ENCODE peak calls at places on chromosomes 13 and 19, in six cellular contexts. G is A673, D is dorsolateral prefrontal cortex, R is body of pancreas, X is left lung, B is HCT116. I is an unnamed sample.

GRCh38 chr19:34171539-34171876 is 796 bp upstream of the LSM14A start:
- DNase-seq in G (no peak), D (no peak), R (no peak), X (no peak), B (no peak), I (peak; percentile 34)

GRCh38 chr13:98215508-98215907 is 38.4 kb upstream of the RNF113B start:
- DNase-seq in G (no peak), D (no peak), R (no peak), X (no peak), B (no peak), I (no peak)

GRCh38 chr19:16594681-16595091 is 22.5 kb upstream of the SLC35E1 start:
- DNase-seq in G (no peak), D (no peak), R (no peak), X (no peak), B (no peak), I (no peak)

GRCh38 chr13:112456138-112457056 is 80.2 kb downstream of the SPACA7 start:
- DNase-seq in G (no peak), D (no peak), R (no peak), X (no peak), B (no peak), I (no peak)

GRCh38 chr19:13817615-13818371 is 22.6 kb downstream of the ZSWIM4 start:
- DNase-seq in G (no peak), D (no peak), R (peak; percentile 89), X (peak; percentile 91), B (no peak), I (no peak)

GRCh38 chr19:46761418-46761831 is 15.2 kb upstream of the STRN4 start:
- DNase-seq in G (no peak), D (no peak), R (no peak), X (no peak), B (no peak), I (no peak)

GRCh38 chr19:18662972-18663732 is 20.3 kb upstream of the CRTC1 start:
- DNase-seq in G (no peak), D (no peak), R (no peak), X (no peak), B (no peak), I (no peak)

GRCh38 chr19:29542327-29542726 is 16.5 kb downstream of the VSTM2B start:
- DNase-seq in G (no peak), D (no peak), R (no peak), X (no peak), B (no peak), I (no peak)

GRCh38 chr13:29847501-29847983 is 2.9 kb downstream of the UBL3 start:
- DNase-seq in G (peak; percentile 59), D (no peak), R (peak; percentile 34), X (no peak), B (no peak), I (no peak)

GRCh38 chr19:10517760-10518443 is 655 bp upstream of the S1PR5 start:
- DNase-seq in G (peak; percentile 45), D (peak; percentile 45), R (peak; percentile 56), X (no peak), B (no peak), I (no peak)

GRCh38 chr13:84661718-84662117 is 779.4 kb upstream of the SLITRK1 start:
- DNase-seq in G (no peak), D (no peak), R (no peak), X (no peak), B (no peak), I (no peak)

GRCh38 chr13:33123066-33123940 is 107.1 kb downstream of the KL start:
- DNase-seq in G (peak; percentile 98), D (no peak), R (peak; percentile 20), X (no peak), B (no peak), I (no peak)

GRCh38 chr13:25432686-25433085 is 60.9 kb downstream of the ATP8A2 start:
- DNase-seq in G (no peak), D (no peak), R (no peak), X (no peak), B (no peak), I (no peak)

GRCh38 chr19:46402725-46403124 is 10.6 kb downstream of the CCDC8 start:
- DNase-seq in G (no peak), D (no peak), R (no peak), X (no peak), B (no peak), I (no peak)

GRCh38 chr13:20702530-20702929 is 969 bp upstream of the IL17D start:
- DNase-seq in G (no peak), D (no peak), R (no peak), X (no peak), B (no peak), I (no peak)

GRCh38 chr13:43878897-43879322 is 630 bp downstream of the CCDC122 start:
- DNase-seq in G (no peak), D (peak; percentile 67), R (peak; percentile 72), X (peak; percentile 95), B (no peak), I (no peak)

GRCh38 chr13:23868521-23868920 is 20.7 kb downstream of the MIPEP start:
- DNase-seq in G (no peak), D (no peak), R (no peak), X (no peak), B (no peak), I (peak; percentile 84)

GRCh38 chr19:3618144-3618810 is 8.3 kb downstream of the CACTIN start:
- DNase-seq in G (peak; percentile 66), D (peak; percentile 58), R (peak; percentile 62), X (peak; percentile 90), B (no peak), I (no peak)

DNA sequence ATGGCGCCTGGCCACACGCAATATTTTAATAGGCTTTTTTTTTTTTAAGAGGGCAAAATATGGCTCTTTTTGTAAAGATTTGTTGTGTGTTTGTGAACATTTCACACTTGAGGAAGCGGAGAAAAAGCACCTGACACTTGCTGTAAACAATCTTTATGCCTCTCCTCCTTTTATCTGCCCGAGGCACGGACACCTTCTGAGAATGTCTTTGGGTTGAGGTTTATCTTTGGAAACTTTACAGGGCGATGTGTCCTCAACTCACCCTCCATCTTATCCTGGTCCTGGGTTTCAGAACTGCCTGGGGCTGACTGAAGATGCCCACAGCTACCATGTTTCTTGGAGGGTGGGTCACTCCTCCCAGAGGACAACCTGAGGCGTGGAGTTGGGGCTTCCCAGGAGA is 44.0 kb downstream of the ZNF627 start:
- DNase-seq in G (no peak), D (no peak), R (no peak), X (no peak), B (no peak), I (no peak)
- H3K27ac ChIP-seq in G (no peak overlapping the region), D (no peak overlapping the region), R (no peak overlapping the region), X (no peak overlapping the region), B (no peak overlapping the region), I (no peak overlapping the region)

DNA sequence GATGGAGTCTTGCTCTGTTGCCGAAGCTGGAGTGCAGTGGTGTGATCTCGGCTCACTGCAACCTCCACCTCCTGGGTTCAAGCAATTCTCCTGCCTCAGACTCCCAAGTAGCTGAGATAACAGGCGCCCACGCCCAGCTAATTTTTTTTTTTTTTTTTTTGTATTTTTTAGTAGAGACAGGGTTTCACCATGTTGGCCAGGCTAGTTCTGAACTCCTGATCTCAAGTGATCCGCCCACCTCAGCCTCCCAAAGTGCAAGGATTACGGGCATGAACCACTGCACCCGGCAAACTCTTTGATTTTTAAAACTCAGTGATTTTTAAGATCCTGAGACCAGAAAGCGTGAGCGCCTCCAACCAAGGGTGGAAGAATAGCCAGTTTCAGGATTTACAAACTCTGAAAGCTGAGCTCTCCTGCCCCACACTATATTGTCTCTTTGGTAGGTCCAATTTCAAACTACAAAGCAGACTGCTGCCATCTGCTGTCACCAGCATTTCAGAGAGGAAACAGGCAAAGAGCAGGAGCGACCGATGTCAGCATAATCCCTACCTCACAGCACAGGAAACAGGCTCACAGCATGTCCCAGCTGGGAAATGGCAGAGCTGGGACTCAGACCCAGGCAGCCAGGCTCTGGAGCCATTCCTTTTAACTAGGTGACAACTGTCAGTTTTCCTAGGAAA is 9.2 kb downstream of the NOSIP start:
- DNase-seq in G (peak; percentile 92), D (no peak), R (peak; percentile 32), X (no peak), B (no peak), I (no peak)
- H3K27ac ChIP-seq in G (peak overlapping the region; percentile 72), D (no peak overlapping the region), R (no peak overlapping the region), X (no peak overlapping the region), B (peak overlapping the region; percentile 47), I (no peak overlapping the region)

GRCh38 chr13:100210966-100211710 is 122.2 kb downstream of the PCCA start:
- DNase-seq in G (no peak), D (no peak), R (no peak), X (no peak), B (no peak), I (no peak)
- H3K27ac ChIP-seq in G (no peak overlapping the region), D (no peak overlapping the region), R (peak overlapping the region; percentile 31), X (no peak overlapping the region), B (no peak overlapping the region), I (no peak overlapping the region)

GRCh38 chr19:53981408-53981998 is 9.9 kb upstream of the CACNG6 start:
- DNase-seq in G (no peak), D (no peak), R (no peak), X (no peak), B (no peak), I (no peak)
- H3K27ac ChIP-seq in G (peak overlapping the region; percentile 26), D (peak overlapping the region; percentile 18), R (no peak overlapping the region), X (no peak overlapping the region), B (peak overlapping the region; percentile 94), I (no peak overlapping the region)

DNA sequence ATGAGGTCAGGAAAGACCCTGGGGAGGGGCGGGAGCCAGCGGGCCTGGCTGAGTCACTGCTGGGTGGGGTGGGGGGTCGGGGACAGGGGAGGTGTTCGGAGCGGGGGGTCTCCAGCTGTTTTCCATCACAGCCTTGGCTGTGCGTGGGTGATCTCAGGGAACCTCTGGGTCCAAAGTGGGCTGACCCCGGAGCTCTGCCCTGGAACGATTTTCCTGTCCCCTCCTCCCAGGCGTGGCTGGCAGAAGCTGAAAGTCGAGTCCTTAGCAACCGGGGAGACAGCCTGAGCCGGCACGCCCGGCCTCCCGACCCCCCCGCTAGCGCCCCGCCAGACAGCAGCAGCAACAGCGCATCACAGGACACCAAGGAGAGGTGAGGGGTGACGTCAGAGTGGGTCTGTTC is 10.6 kb downstream of the TRIP10 start:
- DNase-seq in G (no peak), D (no peak), R (no peak), X (no peak), B (no peak), I (no peak)
- H3K27ac ChIP-seq in G (no peak overlapping the region), D (no peak overlapping the region), R (no peak overlapping the region), X (no peak overlapping the region), B (no peak overlapping the region), I (peak overlapping the region; percentile 43)

GRCh38 chr13:109146393-109146792 is 517.0 kb downstream of the MYO16 start:
- DNase-seq in G (no peak), D (no peak), R (no peak), X (no peak), B (no peak), I (no peak)
- H3K27ac ChIP-seq in G (peak overlapping the region; percentile 80), D (no peak overlapping the region), R (no peak overlapping the region), X (no peak overlapping the region), B (peak overlapping the region; percentile 34), I (peak overlapping the region; percentile 84)

GRCh38 chr13:40164137-40164536 is 502.3 kb downstream of the FOXO1 start:
- DNase-seq in G (no peak), D (no peak), R (no peak), X (no peak), B (no peak), I (no peak)
- H3K27ac ChIP-seq in G (no peak overlapping the region), D (no peak overlapping the region), R (no peak overlapping the region), X (no peak overlapping the region), B (no peak overlapping the region), I (no peak overlapping the region)

GRCh38 chr13:31201341-31202024 is 1.7 kb downstream of the B3GLCT start:
- DNase-seq in G (peak; percentile 59), D (no peak), R (peak; percentile 21), X (no peak), B (no peak), I (no peak)
- H3K27ac ChIP-seq in G (no peak overlapping the region), D (peak overlapping the region; percentile 86), R (peak overlapping the region; percentile 94), X (no peak overlapping the region), B (peak overlapping the region; percentile 100), I (no peak overlapping the region)

I was measured in epithelial cell of prostate.